ENCODE peak calls at places on chromosomes 11 and 22, in five cellular contexts. W is NCI-H1105; Z is A549; I is activated T-helper 9 cell treated with anti-CD3 and anti-CD28 coated beads, Interleukin-2, amount 50 U/mL, for 16 hours; A is AG20443. N is an unnamed sample.

GRCh38 chr22:19036523-19037273 is 85.5 kb downstream of the DGCR2 start:
- DNase-seq in W (no peak), A (peak), Z (peak), I (no peak), N (no peak)

GRCh38 chr11:62516736-62517371 is 29.8 kb downstream of the AHNAK start:
- DNase-seq in Z (no peak), W (no peak), I (no peak), A (no peak), N (no peak)

GRCh38 chr11:94151903-94152677 is 23.4 kb downstream of the PANX1 start:
- DNase-seq in Z (peak), A (peak), I (no peak), W (no peak), N (peak)

GRCh38 chr11:45859661-45860140 is 12.4 kb downstream of the CRY2 start:
- DNase-seq in A (peak), I (no peak), Z (no peak), W (peak), N (no peak)

GRCh38 chr11:44570411-44571155 is 5.1 kb downstream of the CD82 start:
- DNase-seq in W (no peak), I (no peak), Z (no peak), A (no peak), N (no peak)

GRCh38 chr11:2532704-2533641 is 88.2 kb downstream of the KCNQ1 start:
- DNase-seq in I (peak), W (peak), Z (peak), A (peak), N (peak)

GRCh38 chr11:57601297-57601696 is 3.8 kb downstream of the SERPING1 start:
- DNase-seq in A (no peak), I (no peak), Z (no peak), W (no peak), N (no peak)

GRCh38 chr22:48313156-48313555 is 1514.5 kb downstream of the BRD1 start:
- DNase-seq in I (no peak), W (no peak), Z (no peak), A (no peak), N (no peak)

GRCh38 chr22:40719599-40719998 is 40.3 kb downstream of the MCHR1 start:
- DNase-seq in A (no peak), W (no peak), I (no peak), Z (no peak), N (no peak)

GRCh38 chr11:115334932-115335788 is 169.1 kb downstream of the CADM1 start:
- DNase-seq in I (no peak), A (peak), W (peak), Z (peak), N (no peak)

GRCh38 chr11:8768625-8769333 is 86.2 kb downstream of the RPL27A start:
- DNase-seq in W (no peak), I (no peak), Z (peak), A (peak), N (no peak)

N was measured in activated naive CD8-positive, alpha-beta T cell treated with anti-CD3 and anti-CD28 coated beads for 36 hours.